ENCODE peak calls at places on chromosomes 3 and 15, in six cellular contexts. F, N, A, B, K and Z are unnamed samples.

GRCh38 chr15:42344763-42345162 is 14.5 kb upstream of the CAPN3 start:
- DNase-seq in F (no peak), N (no peak), A (no peak), B (peak; percentile 70), K (peak; percentile 68), Z (peak; percentile 58)

GRCh38 chr15:75059607-75060006 is 36.2 kb downstream of the PPCDC start:
- DNase-seq in F (no peak), N (no peak), A (no peak), B (no peak), K (no peak), Z (no peak)

GRCh38 chr3:184525337-184526157 is 36.0 kb upstream of the EPHB3 start:
- DNase-seq in F (no peak), N (peak; percentile 71), A (no peak), B (no peak), K (no peak), Z (no peak)

GRCh38 chr3:21398461-21398860 is 352.5 kb downstream of the ZNF385D start:
- DNase-seq in F (no peak), N (no peak), A (no peak), B (no peak), K (no peak), Z (no peak)

GRCh38 chr15:92848852-92849598 is 51.1 kb upstream of the CHD2 start:
- DNase-seq in F (no peak), N (no peak), A (no peak), B (peak; percentile 53), K (no peak), Z (no peak)

GRCh38 chr3:54215521-54215920 is 93.2 kb downstream of the CACNA2D3 start:
- DNase-seq in F (no peak), N (no peak), A (no peak), B (no peak), K (no peak), Z (no peak)

GRCh38 chr3:62571916-62572315 is 198.6 kb upstream of the FEZF2 start:
- DNase-seq in F (no peak), N (no peak), A (no peak), B (no peak), K (no peak), Z (no peak)

GRCh38 chr3:52367891-52368880 is 52.1 kb downstream of the DNAH1 start:
- DNase-seq in F (no peak), N (no peak), A (no peak), B (no peak), K (no peak), Z (no peak)

GRCh38 chr3:194185225-194185624 is 49.3 kb downstream of the HES1 start:
- DNase-seq in F (no peak), N (no peak), A (no peak), B (no peak), K (no peak), Z (no peak)

GRCh38 chr3:161409069-161409468 is 37.8 kb upstream of the SPTSSB start:
- DNase-seq in F (peak; percentile 14), N (no peak), A (no peak), B (no peak), K (peak; percentile 94), Z (no peak)

GRCh38 chr3:137105277-137105977 is 147.6 kb downstream of the IL20RB start:
- DNase-seq in F (peak; percentile 29), N (no peak), A (no peak), B (peak; percentile 27), K (peak; percentile 75), Z (peak; percentile 8)

GRCh38 chr15:93121994-93122910 is 33.2 kb upstream of the RGMA start:
- DNase-seq in F (no peak), N (no peak), A (no peak), B (no peak), K (no peak), Z (no peak)

GRCh38 chr3:31157893-31158620 is 263.6 kb upstream of the GADL1 start:
- DNase-seq in F (no peak), N (no peak), A (no peak), B (no peak), K (peak; percentile 16), Z (peak; percentile 37)

GRCh38 chr15:78265752-78266224 is 1.4 kb downstream of the DNAJA4 start:
- DNase-seq in F (no peak), N (no peak), A (no peak), B (no peak), K (peak; percentile 66), Z (peak; percentile 50)

GRCh38 chr3:111989061-111989678 is 9.6 kb upstream of the TAGLN3 start:
- DNase-seq in F (peak; percentile 49), N (no peak), A (no peak), B (peak; percentile 51), K (peak; percentile 82), Z (peak; percentile 25)

GRCh38 chr15:40843885-40844542 is at the start of gene SPINT1:
- DNase-seq in F (no peak), N (peak; percentile 88), A (no peak), B (no peak), K (peak; percentile 66), Z (no peak)

GRCh38 chr15:76904461-76905012 is 603 bp downstream of the SCAPER start:
- DNase-seq in F (peak; percentile 46), N (no peak), A (no peak), B (no peak), K (peak; percentile 38), Z (no peak)

GRCh38 chr3:179811321-179812095 is 158.7 kb downstream of the USP13 start:
- DNase-seq in F (peak; percentile 11), N (no peak), A (peak; percentile 21), B (peak; percentile 67), K (peak; percentile 88), Z (peak; percentile 63)

GRCh38 chr3:47265725-47266480 is 16.7 kb downstream of the KIF9 start:
- DNase-seq in F (no peak), N (no peak), A (no peak), B (no peak), K (no peak), Z (no peak)

GRCh38 chr3:43032646-43033628 is 53.8 kb downstream of the GASK1A start:
- DNase-seq in F (no peak), N (no peak), A (no peak), B (no peak), K (no peak), Z (no peak)

GRCh38 chr15:39591141-39591895 is 10.4 kb downstream of the THBS1 start:
- DNase-seq in F (no peak), N (no peak), A (no peak), B (peak; percentile 76), K (peak; percentile 1), Z (peak; percentile 16)

GRCh38 chr15:28935316-28935715 is 49.5 kb downstream of the APBA2 start:
- DNase-seq in F (peak; percentile 46), N (peak; percentile 49), A (no peak), B (no peak), K (no peak), Z (no peak)

GRCh38 chr15:65083262-65083701 is 6.7 kb downstream of the KBTBD13 start:
- DNase-seq in F (no peak), N (no peak), A (no peak), B (no peak), K (no peak), Z (no peak)

GRCh38 chr15:43777293-43777819 is 590 bp upstream of the ELL3 start:
- DNase-seq in F (no peak), N (peak; percentile 92), A (no peak), B (no peak), K (peak; percentile 77), Z (no peak)

GRCh38 chr3:171192176-171192854 is 165.8 kb upstream of the SLC2A2 start:
- DNase-seq in F (peak; percentile 1), N (no peak), A (no peak), B (peak; percentile 63), K (peak; percentile 87), Z (peak; percentile 63)

GRCh38 chr15:99074446-99074845 is 30.4 kb upstream of the SYNM start:
- DNase-seq in F (no peak), N (no peak), A (no peak), B (no peak), K (no peak), Z (no peak)
- H3K4me3 ChIP-seq in F (no peak overlapping the region), N (no peak overlapping the region), A (no peak overlapping the region), B (no peak overlapping the region), K (no peak overlapping the region), Z (no peak overlapping the region)

GRCh38 chr3:167862104-167862785 is 126.7 kb downstream of the SERPINI1 start:
- DNase-seq in F (no peak), N (no peak), A (no peak), B (no peak), K (peak; percentile 71), Z (no peak)

GRCh38 chr3:167861649-167862048 is 126.1 kb downstream of the SERPINI1 start:
- DNase-seq in F (no peak), N (no peak), A (no peak), B (no peak), K (peak; percentile 76), Z (no peak)

GRCh38 chr3:167864559-167864887 is 129.0 kb downstream of the SERPINI1 start:
- DNase-seq in F (no peak), N (no peak), A (no peak), B (no peak), K (no peak), Z (no peak)

GRCh38 chr3:167866321-167866720 is 130.8 kb downstream of the SERPINI1 start:
- DNase-seq in F (no peak), N (no peak), A (no peak), B (no peak), K (no peak), Z (no peak)

GRCh38 chr3:167863811-167864558 is 128.5 kb downstream of the SERPINI1 start:
- DNase-seq in F (no peak), N (no peak), A (no peak), B (no peak), K (no peak), Z (no peak)
- TF ChIP-seq CTCF in F (no peak), N (no peak), A (no peak), B (no peak), K (no peak), Z (no peak)

DNA sequence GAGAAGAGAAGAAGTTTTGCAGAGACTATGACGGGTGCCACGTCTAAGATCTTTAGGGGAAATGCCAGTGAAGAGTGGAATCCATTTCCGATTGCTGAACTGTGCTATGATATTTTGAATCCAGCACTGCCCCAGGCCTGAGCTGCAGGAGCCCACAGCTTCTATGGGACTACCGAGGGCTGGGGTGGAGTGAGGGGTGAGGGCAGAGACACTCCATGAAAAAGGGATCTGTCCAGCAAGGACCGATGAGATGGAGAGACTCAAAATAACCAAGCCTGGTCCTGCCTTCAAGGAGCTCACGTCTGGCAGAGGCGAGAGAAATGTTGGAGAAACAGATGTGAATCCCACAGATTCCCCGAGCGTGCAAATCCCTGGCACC is 79.8 kb upstream of the MEF2A start:
- DNase-seq in F (no peak), N (no peak), A (no peak), B (no peak), K (no peak), Z (no peak)
- H3K4me3 ChIP-seq in F (peak overlapping the region; percentile 45), N (peak overlapping the region; percentile 51), A (peak overlapping the region; percentile 30), B (peak overlapping the region; percentile 30), K (no peak overlapping the region), Z (peak overlapping the region; percentile 18)

DNA sequence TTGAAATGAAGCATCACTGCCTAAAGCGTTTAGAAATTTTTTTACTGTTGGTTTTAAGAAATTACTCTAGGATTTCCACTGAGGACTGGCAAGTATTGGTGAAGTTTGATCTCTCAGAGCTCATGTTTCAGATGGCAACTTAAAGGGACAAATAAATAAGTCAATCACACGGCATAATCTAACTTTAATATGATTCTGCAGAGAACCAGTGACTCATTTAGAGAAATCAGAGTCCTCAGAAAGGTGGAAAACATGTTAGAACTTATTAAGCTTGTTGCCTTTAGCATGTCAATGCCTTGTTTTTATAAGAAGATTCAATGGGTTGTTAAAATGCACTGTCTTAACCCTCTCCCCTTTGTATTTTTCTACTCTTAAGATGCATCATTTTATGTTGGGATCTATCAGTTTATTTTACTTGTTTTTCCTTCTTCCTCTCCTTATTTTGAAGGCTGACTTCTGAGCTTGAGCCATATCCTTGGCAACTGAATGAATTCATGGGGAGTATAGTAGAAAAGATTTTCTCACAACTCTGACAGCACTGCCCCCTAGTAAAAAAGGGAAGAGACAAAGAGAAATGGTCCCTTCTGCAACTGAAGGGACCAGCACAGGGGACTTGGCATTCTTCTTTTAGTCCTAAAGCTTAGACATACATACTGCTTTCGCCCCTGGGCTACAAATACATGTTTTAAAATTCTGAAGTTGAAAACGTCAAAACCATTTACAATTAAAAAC is 431.2 kb downstream of the LPP start:
- DNase-seq in F (no peak), N (no peak), A (no peak), B (no peak), K (peak; percentile 53), Z (no peak)
- TF ChIP-seq CTCF in F (no peak), N (no peak), A (peak; percentile 23), B (no peak), K (peak; percentile 32), Z (no peak)